ENCODE peak calls at places on chromosomes 1 and 21, in four cellular contexts. One of them, this sample, is unnamed.

GRCh38 chr1:205286335-205286950 is 35.1 kb downstream of the NUAK2 start:
- DNase-seq in GM12878: peak
- DNase-seq in A549: no peak
- DNase-seq in K562: no peak
- DNase-seq in this sample: peak

GRCh38 chr1:209672705-209673630 is 2.2 kb upstream of the G0S2 start:
- DNase-seq in GM12878: peak
- DNase-seq in A549: no peak
- DNase-seq in K562: no peak
- DNase-seq in this sample: no peak

GRCh38 chr1:95518310-95518709 is 284.3 kb downstream of the RWDD3 start:
- DNase-seq in GM12878: no peak
- DNase-seq in A549: no peak
- DNase-seq in K562: no peak
- DNase-seq in this sample: no peak

GRCh38 chr1:103198076-103198475 is 89.8 kb upstream of the COL11A1 start:
- DNase-seq in GM12878: no peak
- DNase-seq in A549: no peak
- DNase-seq in K562: no peak
- DNase-seq in this sample: no peak

GRCh38 chr1:154304664-154305337 is 16.1 kb upstream of the AQP10 start:
- DNase-seq in GM12878: no peak
- DNase-seq in A549: no peak
- DNase-seq in K562: no peak
- DNase-seq in this sample: no peak

GRCh38 chr1:151156515-151156819 is at the start of gene TNFAIP8L2:
- DNase-seq in GM12878: peak
- DNase-seq in A549: no peak
- DNase-seq in K562: no peak
- DNase-seq in this sample: no peak

GRCh38 chr1:29824478-29825273 is 588.4 kb downstream of the PTPRU start:
- DNase-seq in GM12878: no peak
- DNase-seq in A549: no peak
- DNase-seq in K562: no peak
- DNase-seq in this sample: no peak

GRCh38 chr1:61193808-61194207 is 111.4 kb downstream of the NFIA start:
- DNase-seq in GM12878: no peak
- DNase-seq in A549: no peak
- DNase-seq in K562: no peak
- DNase-seq in this sample: no peak

GRCh38 chr1:1943834-1944570 is 24.9 kb upstream of the TMEM52 start:
- DNase-seq in GM12878: no peak
- DNase-seq in A549: peak
- DNase-seq in K562: peak
- DNase-seq in this sample: no peak

GRCh38 chr1:98793136-98793535 is 131.6 kb downstream of the SNX7 start:
- DNase-seq in GM12878: no peak
- DNase-seq in A549: no peak
- DNase-seq in K562: no peak
- DNase-seq in this sample: no peak

GRCh38 chr1:226717256-226717909 is 21.7 kb downstream of the ITPKB start:
- DNase-seq in GM12878: no peak
- DNase-seq in A549: no peak
- DNase-seq in K562: no peak
- DNase-seq in this sample: no peak

GRCh38 chr1:156689960-156690672 is 12.9 kb upstream of the NES start:
- DNase-seq in GM12878: no peak
- DNase-seq in A549: no peak
- DNase-seq in K562: no peak
- DNase-seq in this sample: no peak

GRCh38 chr1:165564561-165564960 is 20.8 kb downstream of the LRRC52 start:
- DNase-seq in GM12878: no peak
- DNase-seq in A549: no peak
- DNase-seq in K562: no peak
- DNase-seq in this sample: no peak

GRCh38 chr1:207917086-207917485 is 6.2 kb upstream of the CD34 start:
- DNase-seq in GM12878: no peak
- DNase-seq in A549: no peak
- DNase-seq in K562: no peak
- DNase-seq in this sample: no peak

GRCh38 chr1:192524223-192524622 is 51.4 kb upstream of the RGS1 start:
- DNase-seq in GM12878: no peak
- DNase-seq in A549: no peak
- DNase-seq in K562: no peak
- DNase-seq in this sample: peak

GRCh38 chr1:26027716-26028489 is 6.3 kb downstream of the EXTL1 start:
- DNase-seq in GM12878: no peak
- DNase-seq in A549: no peak
- DNase-seq in K562: peak
- DNase-seq in this sample: no peak

GRCh38 chr1:110690966-110691365 is 16.2 kb upstream of the KCNA3 start:
- DNase-seq in GM12878: no peak
- DNase-seq in A549: no peak
- DNase-seq in K562: no peak
- DNase-seq in this sample: no peak

GRCh38 chr1:5969168-5969567 is 23.1 kb downstream of the NPHP4 start:
- DNase-seq in GM12878: no peak
- DNase-seq in A549: no peak
- DNase-seq in K562: no peak
- DNase-seq in this sample: no peak

GRCh38 chr21:15631342-15631741 is 98.4 kb upstream of the USP25 start:
- DNase-seq in GM12878: no peak
- DNase-seq in A549: peak
- DNase-seq in K562: no peak
- DNase-seq in this sample: peak

GRCh38 chr1:43999455-43999854 is 8.1 kb downstream of the CCDC24 start:
- DNase-seq in GM12878: no peak
- DNase-seq in A549: no peak
- DNase-seq in K562: no peak
- DNase-seq in this sample: no peak

GRCh38 chr1:172429324-172430127 is 9.0 kb downstream of the C1orf105 start:
- DNase-seq in GM12878: peak
- DNase-seq in A549: peak
- DNase-seq in K562: peak
- DNase-seq in this sample: peak

DNA sequence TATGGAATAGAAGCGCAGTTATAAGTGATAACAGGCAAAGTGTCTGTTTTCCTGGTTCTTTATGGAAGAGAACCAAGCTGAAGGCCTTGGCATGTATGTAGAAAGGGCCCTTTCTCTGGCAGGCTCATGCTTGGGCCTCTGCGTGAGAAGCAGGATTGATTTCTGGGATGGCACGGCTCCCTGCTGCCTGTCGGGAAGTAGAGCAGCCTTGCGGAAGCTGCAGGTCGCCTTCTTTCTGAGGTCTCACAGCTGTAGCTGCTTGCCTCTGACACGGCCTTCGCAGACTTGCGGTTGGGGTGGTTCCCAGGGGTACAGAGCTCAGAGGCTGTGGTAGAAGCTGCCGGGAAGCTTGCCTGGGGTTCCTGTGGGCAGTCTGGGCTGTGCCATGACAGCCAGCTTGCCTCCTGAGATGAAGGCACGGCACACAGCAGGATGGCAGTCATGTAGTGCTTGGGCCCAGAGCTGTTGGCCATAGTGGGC is 39.4 kb downstream of the TRAPPC10 start:
- DNase-seq in GM12878: no peak
- DNase-seq in A549: no peak
- DNase-seq in K562: no peak
- DNase-seq in this sample: peak
- TF ChIP-seq SMC3 in GM12878: no peak
- TF ChIP-seq SMC3 in A549: no peak
- TF ChIP-seq SMC3 in K562: no peak
- TF ChIP-seq SMC3 in this sample: no peak

GRCh38 chr21:17537299-17537698 is 24.5 kb downstream of the CXADR start:
- DNase-seq in GM12878: no peak
- DNase-seq in A549: no peak
- DNase-seq in K562: no peak
- DNase-seq in this sample: no peak

GRCh38 chr21:17529648-17530047 is 16.8 kb downstream of the CXADR start:
- DNase-seq in GM12878: no peak
- DNase-seq in A549: no peak
- DNase-seq in K562: no peak
- DNase-seq in this sample: no peak

GRCh38 chr21:17536381-17536780 is 23.5 kb downstream of the CXADR start:
- DNase-seq in GM12878: no peak
- DNase-seq in A549: no peak
- DNase-seq in K562: no peak
- DNase-seq in this sample: no peak

GRCh38 chr21:17527711-17528110 is 14.9 kb downstream of the CXADR start:
- DNase-seq in GM12878: no peak
- DNase-seq in A549: no peak
- DNase-seq in K562: no peak
- DNase-seq in this sample: no peak

GRCh38 chr21:17532292-17532691 is 19.4 kb downstream of the CXADR start:
- DNase-seq in GM12878: no peak
- DNase-seq in A549: no peak
- DNase-seq in K562: no peak
- DNase-seq in this sample: no peak
- TF ChIP-seq SMC3 in GM12878: no peak
- TF ChIP-seq SMC3 in A549: no peak
- TF ChIP-seq SMC3 in K562: no peak
- TF ChIP-seq SMC3 in this sample: no peak

GRCh38 chr1:33713058-33713877 is 150.6 kb upstream of the HMGB4 start:
- DNase-seq in GM12878: no peak
- DNase-seq in A549: no peak
- DNase-seq in K562: no peak
- DNase-seq in this sample: no peak

GRCh38 chr1:33711511-33711910 is 152.4 kb upstream of the HMGB4 start:
- DNase-seq in GM12878: no peak
- DNase-seq in A549: no peak
- DNase-seq in K562: no peak
- DNase-seq in this sample: no peak

GRCh38 chr1:33710989-33711388 is 152.9 kb upstream of the HMGB4 start:
- DNase-seq in GM12878: no peak
- DNase-seq in A549: no peak
- DNase-seq in K562: no peak
- DNase-seq in this sample: peak

GRCh38 chr1:33709780-33710713 is 153.8 kb upstream of the HMGB4 start:
- DNase-seq in GM12878: no peak
- DNase-seq in A549: no peak
- DNase-seq in K562: no peak
- DNase-seq in this sample: no peak

GRCh38 chr1:33712176-33712575 is 151.7 kb upstream of the HMGB4 start:
- DNase-seq in GM12878: no peak
- DNase-seq in A549: no peak
- DNase-seq in K562: no peak
- DNase-seq in this sample: no peak
- TF ChIP-seq SMC3 in GM12878: no peak
- TF ChIP-seq SMC3 in A549: no peak
- TF ChIP-seq SMC3 in K562: no peak
- TF ChIP-seq SMC3 in this sample: no peak

DNA sequence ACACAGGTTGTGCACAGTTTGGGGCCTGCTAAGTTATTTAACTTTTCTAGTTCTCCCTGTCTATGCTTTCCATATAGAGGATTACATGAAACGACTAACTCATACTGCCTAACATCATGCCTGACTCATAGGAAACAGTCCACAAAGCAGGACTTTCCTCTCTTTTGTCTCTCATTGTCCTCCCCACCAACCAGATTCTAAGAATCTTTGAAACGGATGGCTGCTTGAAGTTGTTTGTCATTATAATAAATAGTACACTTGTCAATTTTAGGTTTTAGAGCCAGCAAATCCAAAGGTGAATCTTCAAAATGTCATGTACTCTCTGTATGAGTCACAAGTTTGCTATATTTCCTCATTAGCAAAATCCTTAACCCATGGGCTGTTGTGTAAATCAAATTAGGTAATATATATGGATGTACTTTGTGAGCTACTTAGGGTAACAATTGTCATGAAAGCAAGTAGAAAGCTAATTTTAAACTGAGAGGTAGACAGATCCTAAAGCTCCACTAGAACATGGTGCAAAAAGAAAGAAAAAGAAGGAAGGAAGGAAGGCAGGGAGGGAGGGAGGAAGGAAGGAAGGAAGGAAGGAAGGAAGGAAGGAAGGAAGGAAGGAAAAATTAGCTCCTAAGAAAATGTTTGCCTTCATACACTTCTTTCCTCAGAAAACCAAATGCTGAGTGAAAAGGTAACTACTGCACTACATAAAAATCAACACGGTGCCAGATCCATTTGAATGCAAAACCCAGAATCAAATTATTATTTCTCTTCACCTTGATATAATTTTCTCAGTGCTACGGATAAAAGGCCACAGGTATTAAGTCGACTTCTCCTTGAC is 129.5 kb upstream of the PRMT6 start:
- DNase-seq in GM12878: no peak
- DNase-seq in A549: no peak
- DNase-seq in K562: no peak
- DNase-seq in this sample: peak
- TF ChIP-seq SMC3 in GM12878: no peak
- TF ChIP-seq SMC3 in A549: no peak
- TF ChIP-seq SMC3 in K562: no peak
- TF ChIP-seq SMC3 in this sample: no peak

This sample was measured in IMR-90.